ENCODE peak calls at places on chromosome 19, in five cellular contexts. K is neural crest cell, F is Caki2, L is NCI-H2029, D is lower lobe of right lung. T is an unnamed sample.

GRCh38 chr19:21482863-21483276 is 22.5 kb upstream of the ZNF429 start:
- DNase-seq in D (peak), F (no peak), L (peak), K (no peak), T (no peak)

GRCh38 chr19:33064117-33064777 is 441 bp downstream of the RHPN2 start:
- DNase-seq in K (no peak), L (peak), F (no peak), D (peak), T (no peak)

GRCh38 chr19:42234364-42234763 is 8.0 kb downstream of the GSK3A start:
- DNase-seq in L (no peak), D (no peak), F (no peak), K (no peak), T (no peak)

GRCh38 chr19:16608290-16608704 is 19.7 kb downstream of the MED26 start:
- DNase-seq in F (no peak), K (no peak), L (no peak), D (no peak), T (no peak)

GRCh38 chr19:13097331-13098258 is 5.1 kb downstream of the LYL1 start:
- DNase-seq in D (peak), L (no peak), K (no peak), F (no peak), T (no peak)

GRCh38 chr19:44905437-44906160 is at the start of gene APOE:
- DNase-seq in F (no peak), D (no peak), K (no peak), L (no peak), T (no peak)

GRCh38 chr19:9912551-9913236 is 23.6 kb downstream of the OLFM2 start:
- DNase-seq in L (no peak), K (no peak), D (no peak), F (no peak), T (no peak)

GRCh38 chr19:23415561-23416191 is 20.4 kb upstream of the ZNF91 start:
- DNase-seq in F (no peak), L (peak), D (no peak), K (peak), T (no peak)